ENCODE peak calls at places on chromosomes 3 and 15, in six cellular contexts. Q is stimulated activated CD8-positive, alpha-beta memory T cell treated with anti-CD3 and anti-CD28 coated beads, Interleukin-2, amount 100 ng/mL, for 1 hour; G is NCI-H1092 treated with DMSO at 0.1 percent for 48 hours; B is M059J; Z is central memory CD4-positive, alpha-beta T cell; W is MCF 10A. S is an unnamed sample.

GRCh38 chr15:50810128-50810527 is 44.6 kb upstream of the SPPL2A start:
- DNase-seq in Q (no peak), G (no peak), B (no peak), Z (no peak), W (no peak), S (no peak)

GRCh38 chr3:111954228-111954990 is 24.4 kb upstream of the ABHD10 start:
- DNase-seq in Q (no peak), G (no peak), B (peak; percentile 56), Z (no peak), W (no peak), S (no peak)

GRCh38 chr3:64693031-64693430 is 5.2 kb upstream of the ADAMTS9 start:
- DNase-seq in Q (no peak), G (no peak), B (no peak), Z (no peak), W (no peak), S (no peak)

GRCh38 chr15:74305687-74306086 is 61.8 kb downstream of the CYP11A1 start:
- DNase-seq in Q (no peak), G (no peak), B (no peak), Z (no peak), W (no peak), S (no peak)

GRCh38 chr3:151171145-151171544 is 31.9 kb downstream of the GPR171 start:
- DNase-seq in Q (no peak), G (no peak), B (peak; percentile 11), Z (peak; percentile 37), W (no peak), S (no peak)

GRCh38 chr3:120678984-120679383 is 3.1 kb downstream of the HGD start:
- DNase-seq in Q (no peak), G (no peak), B (peak; percentile 9), Z (no peak), W (no peak), S (no peak)

GRCh38 chr15:98126326-98127090 is 166.0 kb downstream of the ARRDC4 start:
- DNase-seq in Q (no peak), G (no peak), B (peak; percentile 80), Z (no peak), W (peak; percentile 6), S (peak; percentile 33)

GRCh38 chr3:8712045-8712870 is 21.3 kb upstream of the CAV3 start:
- DNase-seq in Q (no peak), G (no peak), B (peak; percentile 75), Z (no peak), W (peak; percentile 86), S (peak; percentile 32)

GRCh38 chr3:101801174-101801573 is 22.2 kb downstream of the NXPE3 start:
- DNase-seq in Q (no peak), G (no peak), B (no peak), Z (no peak), W (no peak), S (no peak)

GRCh38 chr3:186025161-186025560 is 83.7 kb downstream of the ETV5 start:
- DNase-seq in Q (no peak), G (no peak), B (peak; percentile 62), Z (no peak), W (no peak), S (no peak)

GRCh38 chr3:178223876-178224275 is 312.4 kb upstream of the KCNMB2 start:
- DNase-seq in Q (no peak), G (no peak), B (no peak), Z (no peak), W (no peak), S (no peak)

GRCh38 chr3:150278843-150279341 is 129.2 kb upstream of the TSC22D2 start:
- DNase-seq in Q (no peak), G (peak; percentile 78), B (peak; percentile 85), Z (no peak), W (no peak), S (no peak)